ENCODE peak calls at places on chromosomes 4 and X, in six cellular contexts. One of them, this sample, is unnamed.

GRCh38 chr4:3306465-3306864 is 13.6 kb downstream of the RGS12 start:
- DNase-seq in brain microvascular endothelial cell: no peak
- DNase-seq in HepG2: no peak
- DNase-seq in MM.1S: no peak
- DNase-seq in fibroblast of lung: no peak
- DNase-seq in fibroblast of the aortic adventitia: no peak
- DNase-seq in this sample: no peak

GRCh38 chr4:48654015-48654664 is 125.9 kb downstream of the FRYL start:
- DNase-seq in brain microvascular endothelial cell: peak; percentile 20
- DNase-seq in HepG2: no peak
- DNase-seq in MM.1S: no peak
- DNase-seq in fibroblast of lung: peak; percentile 14
- DNase-seq in fibroblast of the aortic adventitia: peak; percentile 44
- DNase-seq in this sample: peak; percentile 31

GRCh38 chr4:106314960-106315359 is 1.0 kb downstream of the TBCK start:
- DNase-seq in brain microvascular endothelial cell: no peak
- DNase-seq in HepG2: no peak
- DNase-seq in MM.1S: no peak
- DNase-seq in fibroblast of lung: no peak
- DNase-seq in fibroblast of the aortic adventitia: no peak
- DNase-seq in this sample: no peak

GRCh38 chr4:151197258-151197657 is 79.7 kb upstream of the PRSS48 start:
- DNase-seq in brain microvascular endothelial cell: no peak
- DNase-seq in HepG2: no peak
- DNase-seq in MM.1S: no peak
- DNase-seq in fibroblast of lung: peak; percentile 70
- DNase-seq in fibroblast of the aortic adventitia: peak; percentile 85
- DNase-seq in this sample: peak; percentile 56

GRCh38 chr4:161320377-161320776 is 843.4 kb downstream of the FSTL5 start:
- DNase-seq in brain microvascular endothelial cell: no peak
- DNase-seq in HepG2: peak; percentile 48
- DNase-seq in MM.1S: peak; percentile 45
- DNase-seq in fibroblast of lung: peak; percentile 4
- DNase-seq in fibroblast of the aortic adventitia: no peak
- DNase-seq in this sample: peak; percentile 0

GRCh38 chr4:39357002-39357401 is 9.2 kb downstream of the RFC1 start:
- DNase-seq in brain microvascular endothelial cell: no peak
- DNase-seq in HepG2: no peak
- DNase-seq in MM.1S: peak; percentile 45
- DNase-seq in fibroblast of lung: no peak
- DNase-seq in fibroblast of the aortic adventitia: no peak
- DNase-seq in this sample: no peak

GRCh38 chr4:10582059-10582686 is 102.4 kb downstream of the CLNK start:
- DNase-seq in brain microvascular endothelial cell: peak; percentile 65
- DNase-seq in HepG2: peak; percentile 12
- DNase-seq in MM.1S: peak; percentile 37
- DNase-seq in fibroblast of lung: peak; percentile 77
- DNase-seq in fibroblast of the aortic adventitia: peak; percentile 81
- DNase-seq in this sample: peak; percentile 79

GRCh38 chr4:8341691-8342090 is 72.1 kb downstream of the HTRA3 start:
- DNase-seq in brain microvascular endothelial cell: no peak
- DNase-seq in HepG2: no peak
- DNase-seq in MM.1S: no peak
- DNase-seq in fibroblast of lung: no peak
- DNase-seq in fibroblast of the aortic adventitia: no peak
- DNase-seq in this sample: peak; percentile 37

GRCh38 chr4:65193985-65194384 is 476.3 kb downstream of the EPHA5 start:
- DNase-seq in brain microvascular endothelial cell: no peak
- DNase-seq in HepG2: no peak
- DNase-seq in MM.1S: no peak
- DNase-seq in fibroblast of lung: no peak
- DNase-seq in fibroblast of the aortic adventitia: no peak
- DNase-seq in this sample: no peak

GRCh38 chr4:7367361-7367760 is 67.4 kb downstream of the PSAPL1 start:
- DNase-seq in brain microvascular endothelial cell: no peak
- DNase-seq in HepG2: no peak
- DNase-seq in MM.1S: no peak
- DNase-seq in fibroblast of lung: no peak
- DNase-seq in fibroblast of the aortic adventitia: no peak
- DNase-seq in this sample: no peak

GRCh38 chr4:78845469-78845868 is 69.3 kb downstream of the BMP2K start:
- DNase-seq in brain microvascular endothelial cell: no peak
- DNase-seq in HepG2: no peak
- DNase-seq in MM.1S: peak; percentile 78
- DNase-seq in fibroblast of lung: peak; percentile 45
- DNase-seq in fibroblast of the aortic adventitia: peak; percentile 14
- DNase-seq in this sample: peak; percentile 35

GRCh38 chrX:134520860-134521390 is 61.0 kb downstream of the HPRT1 start:
- DNase-seq in brain microvascular endothelial cell: peak; percentile 57
- DNase-seq in HepG2: peak; percentile 34
- DNase-seq in MM.1S: peak; percentile 57
- DNase-seq in fibroblast of lung: peak; percentile 80
- DNase-seq in fibroblast of the aortic adventitia: peak; percentile 77
- DNase-seq in this sample: peak; percentile 80

GRCh38 chr4:121998024-121998423 is 46.2 kb upstream of the TRPC3 start:
- DNase-seq in brain microvascular endothelial cell: no peak
- DNase-seq in HepG2: no peak
- DNase-seq in MM.1S: no peak
- DNase-seq in fibroblast of lung: no peak
- DNase-seq in fibroblast of the aortic adventitia: no peak
- DNase-seq in this sample: no peak

GRCh38 chr4:20528508-20528907 is 171.8 kb upstream of the PACRGL start:
- DNase-seq in brain microvascular endothelial cell: no peak
- DNase-seq in HepG2: no peak
- DNase-seq in MM.1S: no peak
- DNase-seq in fibroblast of lung: peak; percentile 60
- DNase-seq in fibroblast of the aortic adventitia: peak; percentile 33
- DNase-seq in this sample: no peak

GRCh38 chr4:187814737-187815465 is 180.7 kb upstream of the ZFP42 start:
- DNase-seq in brain microvascular endothelial cell: no peak
- DNase-seq in HepG2: no peak
- DNase-seq in MM.1S: no peak
- DNase-seq in fibroblast of lung: peak; percentile 20
- DNase-seq in fibroblast of the aortic adventitia: peak; percentile 5
- DNase-seq in this sample: peak; percentile 8
- H3K4me3 ChIP-seq in brain microvascular endothelial cell: peak overlapping the region; percentile 37
- H3K4me3 ChIP-seq in HepG2: no peak overlapping the region
- H3K4me3 ChIP-seq in MM.1S: no peak overlapping the region
- H3K4me3 ChIP-seq in fibroblast of lung: peak overlapping the region; percentile 20
- H3K4me3 ChIP-seq in fibroblast of the aortic adventitia: peak overlapping the region; percentile 26
- H3K4me3 ChIP-seq in this sample: peak overlapping the region; percentile 40

DNA sequence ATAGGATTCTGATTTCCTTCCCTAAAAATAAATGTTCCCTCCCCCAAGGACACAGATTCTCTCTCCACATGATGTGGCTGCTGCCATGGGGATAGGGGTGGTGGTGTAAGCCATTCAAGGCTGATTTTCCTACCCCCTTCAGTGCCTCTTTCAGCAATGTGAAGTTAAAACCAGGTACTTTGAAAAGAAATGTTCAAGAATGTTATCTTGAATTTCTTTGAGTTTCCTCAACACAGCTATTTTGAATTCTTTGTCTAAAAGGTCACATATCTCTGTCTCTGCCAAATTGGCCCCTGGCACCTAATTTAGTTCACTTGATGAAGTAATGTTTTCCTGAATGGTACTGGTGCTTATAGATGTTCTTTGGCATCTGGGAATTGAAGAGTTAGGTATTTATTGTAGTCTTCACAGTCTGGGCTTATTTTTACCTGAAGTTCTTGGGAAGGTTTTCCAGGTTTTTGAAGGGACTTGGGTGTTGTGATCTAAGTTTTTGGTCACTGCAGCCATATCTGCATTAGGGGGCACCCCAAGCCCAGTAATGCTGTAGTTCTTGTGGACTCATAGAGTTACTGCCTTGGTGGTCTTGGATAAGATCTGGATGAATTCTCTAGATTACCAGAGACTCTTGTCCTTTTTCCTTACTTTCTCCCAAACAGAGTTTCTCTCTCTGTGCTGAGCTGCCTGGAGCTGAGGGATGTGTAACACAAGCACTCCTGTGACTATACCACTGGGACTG is 7.6 kb upstream of the DIPK2B start:
- DNase-seq in brain microvascular endothelial cell: no peak
- DNase-seq in HepG2: no peak
- DNase-seq in MM.1S: no peak
- DNase-seq in fibroblast of lung: no peak
- DNase-seq in fibroblast of the aortic adventitia: no peak
- DNase-seq in this sample: no peak
- TF ChIP-seq CTCF in brain microvascular endothelial cell: peak; percentile 3
- TF ChIP-seq CTCF in HepG2: no peak
- TF ChIP-seq CTCF in MM.1S: no peak
- TF ChIP-seq CTCF in fibroblast of lung: no peak
- TF ChIP-seq CTCF in fibroblast of the aortic adventitia: no peak
- TF ChIP-seq CTCF in this sample: no peak

GRCh38 chr4:40718571-40718970 is 31.2 kb upstream of the NSUN7 start:
- DNase-seq in brain microvascular endothelial cell: no peak
- DNase-seq in HepG2: no peak
- DNase-seq in MM.1S: peak; percentile 32
- DNase-seq in fibroblast of lung: no peak
- DNase-seq in fibroblast of the aortic adventitia: no peak
- DNase-seq in this sample: no peak
- H3K4me3 ChIP-seq in brain microvascular endothelial cell: no peak overlapping the region
- H3K4me3 ChIP-seq in HepG2: no peak overlapping the region
- H3K4me3 ChIP-seq in MM.1S: no peak overlapping the region
- H3K4me3 ChIP-seq in fibroblast of lung: no peak overlapping the region
- H3K4me3 ChIP-seq in fibroblast of the aortic adventitia: no peak overlapping the region
- H3K4me3 ChIP-seq in this sample: no peak overlapping the region

DNA sequence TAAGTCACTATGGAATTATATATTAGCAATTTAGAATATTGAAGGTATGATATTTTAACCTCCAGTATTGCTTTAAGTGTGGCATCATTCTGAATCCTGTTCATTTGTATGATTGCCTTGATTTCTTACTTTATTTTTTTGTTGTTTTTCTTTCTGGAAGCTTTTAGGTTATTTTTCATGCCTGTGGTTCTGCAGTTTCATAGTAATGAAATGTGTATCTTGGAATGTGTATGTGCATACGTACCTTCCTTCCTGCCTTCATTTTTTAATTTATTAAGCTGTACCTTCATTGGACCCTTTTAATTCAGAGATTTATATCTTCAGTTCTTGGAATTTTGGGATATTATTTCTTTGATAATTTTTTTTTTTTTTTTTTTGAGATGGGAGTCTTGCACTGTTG is 22.1 kb downstream of the CPEB2 start:
- DNase-seq in brain microvascular endothelial cell: no peak
- DNase-seq in HepG2: no peak
- DNase-seq in MM.1S: no peak
- DNase-seq in fibroblast of lung: no peak
- DNase-seq in fibroblast of the aortic adventitia: peak; percentile 41
- DNase-seq in this sample: peak; percentile 35
- TF ChIP-seq CTCF in brain microvascular endothelial cell: no peak
- TF ChIP-seq CTCF in HepG2: no peak
- TF ChIP-seq CTCF in MM.1S: no peak
- TF ChIP-seq CTCF in fibroblast of lung: no peak
- TF ChIP-seq CTCF in fibroblast of the aortic adventitia: no peak
- TF ChIP-seq CTCF in this sample: no peak

DNA sequence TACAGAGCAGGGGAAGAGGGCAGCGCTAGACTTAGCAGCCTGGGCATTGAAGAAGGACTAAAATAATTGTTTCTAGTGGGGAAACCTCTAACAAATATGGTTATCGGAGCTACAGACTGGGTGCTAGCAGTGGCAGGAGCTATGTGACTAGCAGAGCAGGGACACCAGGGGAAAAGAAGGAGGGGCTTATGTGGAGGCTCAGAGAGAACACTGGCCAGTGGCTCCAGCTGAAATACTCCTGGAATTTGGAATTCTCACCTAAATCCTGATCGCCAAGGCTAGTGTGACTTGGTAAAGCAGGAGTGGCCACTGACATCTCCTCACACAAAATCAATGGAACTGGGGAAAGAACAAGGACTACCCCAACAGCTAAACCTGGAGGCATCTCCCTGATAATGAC is 2.0 kb downstream of the TAPT1 start:
- DNase-seq in brain microvascular endothelial cell: no peak
- DNase-seq in HepG2: peak; percentile 57
- DNase-seq in MM.1S: no peak
- DNase-seq in fibroblast of lung: no peak
- DNase-seq in fibroblast of the aortic adventitia: no peak
- DNase-seq in this sample: no peak
- H3K4me3 ChIP-seq in brain microvascular endothelial cell: no peak overlapping the region
- H3K4me3 ChIP-seq in HepG2: peak overlapping the region; percentile 86
- H3K4me3 ChIP-seq in MM.1S: peak overlapping the region; percentile 93
- H3K4me3 ChIP-seq in fibroblast of lung: peak overlapping the region; percentile 94
- H3K4me3 ChIP-seq in fibroblast of the aortic adventitia: peak overlapping the region; percentile 92
- H3K4me3 ChIP-seq in this sample: no peak overlapping the region

GRCh38 chrX:9164535-9165425 is 130.9 kb upstream of the FAM9B start:
- DNase-seq in brain microvascular endothelial cell: no peak
- DNase-seq in HepG2: no peak
- DNase-seq in MM.1S: no peak
- DNase-seq in fibroblast of lung: peak; percentile 57
- DNase-seq in fibroblast of the aortic adventitia: no peak
- DNase-seq in this sample: peak; percentile 28
- TF ChIP-seq CTCF in brain microvascular endothelial cell: no peak
- TF ChIP-seq CTCF in HepG2: no peak
- TF ChIP-seq CTCF in MM.1S: no peak
- TF ChIP-seq CTCF in fibroblast of lung: no peak
- TF ChIP-seq CTCF in fibroblast of the aortic adventitia: no peak
- TF ChIP-seq CTCF in this sample: no peak

GRCh38 chrX:47146936-47147859 is 2.2 kb downstream of the RBM10 start:
- DNase-seq in brain microvascular endothelial cell: no peak
- DNase-seq in HepG2: no peak
- DNase-seq in MM.1S: no peak
- DNase-seq in fibroblast of lung: no peak
- DNase-seq in fibroblast of the aortic adventitia: no peak
- DNase-seq in this sample: no peak
- H3K4me3 ChIP-seq in brain microvascular endothelial cell: peak overlapping the region; percentile 77
- H3K4me3 ChIP-seq in HepG2: peak overlapping the region; percentile 66
- H3K4me3 ChIP-seq in MM.1S: no peak overlapping the region
- H3K4me3 ChIP-seq in fibroblast of lung: peak overlapping the region; percentile 85
- H3K4me3 ChIP-seq in fibroblast of the aortic adventitia: peak overlapping the region; percentile 79
- H3K4me3 ChIP-seq in this sample: peak overlapping the region; percentile 83